ENCODE peak calls at places on chromosomes 5 and 9, in eight cellular contexts. One of them, this sample, is unnamed.

GRCh38 chr5:10703676-10704075 is 57.4 kb downstream of the DAP start:
- DNase-seq in EL: no peak
- DNase-seq in gastrocnemius medialis: no peak
- DNase-seq in H4: no peak
- DNase-seq in NCI-H460: no peak
- DNase-seq in HEK293T: no peak
- DNase-seq in sciatic nerve: no peak
- DNase-seq in AG04449: no peak
- DNase-seq in this sample: no peak

GRCh38 chr9:104911029-104911607 is 16.8 kb downstream of the ABCA1 start:
- DNase-seq in NCI-H460: no peak
- DNase-seq in H4: no peak
- DNase-seq in AG04449: no peak
- DNase-seq in sciatic nerve: no peak
- DNase-seq in gastrocnemius medialis: no peak
- DNase-seq in EL: peak
- DNase-seq in HEK293T: no peak
- DNase-seq in this sample: no peak

GRCh38 chr5:79702606-79703380 is 13.2 kb downstream of the CMYA5 start:
- DNase-seq in EL: peak
- DNase-seq in NCI-H460: no peak
- DNase-seq in sciatic nerve: no peak
- DNase-seq in H4: no peak
- DNase-seq in gastrocnemius medialis: peak
- DNase-seq in HEK293T: peak
- DNase-seq in AG04449: no peak
- DNase-seq in this sample: no peak

GRCh38 chr9:120755827-120756434 is 37.3 kb downstream of the FBXW2 start:
- DNase-seq in gastrocnemius medialis: peak
- DNase-seq in NCI-H460: peak
- DNase-seq in HEK293T: peak
- DNase-seq in AG04449: no peak
- DNase-seq in sciatic nerve: no peak
- DNase-seq in H4: peak
- DNase-seq in EL: peak
- DNase-seq in this sample: peak

GRCh38 chr5:2103940-2104339 is 221.2 kb upstream of the IRX4 start:
- DNase-seq in H4: peak
- DNase-seq in sciatic nerve: no peak
- DNase-seq in HEK293T: no peak
- DNase-seq in EL: no peak
- DNase-seq in NCI-H460: no peak
- DNase-seq in AG04449: no peak
- DNase-seq in gastrocnemius medialis: no peak
- DNase-seq in this sample: no peak

GRCh38 chr5:73861313-73861978 is 235.4 kb downstream of the ARHGEF28 start:
- DNase-seq in EL: peak
- DNase-seq in NCI-H460: no peak
- DNase-seq in sciatic nerve: no peak
- DNase-seq in AG04449: no peak
- DNase-seq in HEK293T: no peak
- DNase-seq in gastrocnemius medialis: no peak
- DNase-seq in H4: no peak
- DNase-seq in this sample: no peak

GRCh38 chr5:96968614-96969013 is 32.7 kb downstream of the LNPEP start:
- DNase-seq in sciatic nerve: no peak
- DNase-seq in EL: peak
- DNase-seq in NCI-H460: no peak
- DNase-seq in HEK293T: peak
- DNase-seq in gastrocnemius medialis: no peak
- DNase-seq in H4: peak
- DNase-seq in AG04449: no peak
- DNase-seq in this sample: no peak

GRCh38 chr5:56011835-56012234 is 17.1 kb upstream of the IL6ST start:
- DNase-seq in NCI-H460: no peak
- DNase-seq in sciatic nerve: no peak
- DNase-seq in H4: peak
- DNase-seq in HEK293T: no peak
- DNase-seq in gastrocnemius medialis: no peak
- DNase-seq in EL: peak
- DNase-seq in AG04449: peak
- DNase-seq in this sample: peak

GRCh38 chr9:122719218-122719617 is 4.6 kb upstream of the OR1L4 start:
- DNase-seq in H4: no peak
- DNase-seq in sciatic nerve: no peak
- DNase-seq in gastrocnemius medialis: no peak
- DNase-seq in AG04449: no peak
- DNase-seq in EL: no peak
- DNase-seq in NCI-H460: no peak
- DNase-seq in HEK293T: no peak
- DNase-seq in this sample: no peak

This sample was measured in astrocyte of the spinal cord.